ENCODE peak calls at places on chromosomes 5 and 9, in six cellular contexts. One of them, this sample, is unnamed.

GRCh38 chr9:76662476-76663281 is 101.6 kb upstream of the PCA3 start:
- DNase-seq in left ventricle myocardium inferior: no peak
- DNase-seq in transverse colon: no peak
- DNase-seq in fibroblast of lung: no peak
- DNase-seq in right cardiac atrium: no peak
- DNase-seq in tibial artery: no peak
- DNase-seq in this sample: no peak

GRCh38 chr9:18390393-18390792 is 83.6 kb upstream of the ADAMTSL1 start:
- DNase-seq in right cardiac atrium: no peak
- DNase-seq in transverse colon: no peak
- DNase-seq in left ventricle myocardium inferior: no peak
- DNase-seq in tibial artery: no peak
- DNase-seq in fibroblast of lung: no peak
- DNase-seq in this sample: peak

GRCh38 chr5:159218595-159219023 is 9.3 kb upstream of the RNF145 start:
- DNase-seq in right cardiac atrium: no peak
- DNase-seq in transverse colon: no peak
- DNase-seq in left ventricle myocardium inferior: no peak
- DNase-seq in tibial artery: no peak
- DNase-seq in fibroblast of lung: peak
- DNase-seq in this sample: no peak

GRCh38 chr9:126234681-126235349 is 91.8 kb upstream of the MVB12B start:
- DNase-seq in right cardiac atrium: no peak
- DNase-seq in transverse colon: no peak
- DNase-seq in fibroblast of lung: no peak
- DNase-seq in left ventricle myocardium inferior: no peak
- DNase-seq in tibial artery: no peak
- DNase-seq in this sample: no peak

GRCh38 chr9:97188545-97188944 is 118.9 kb upstream of the CCDC180 start:
- DNase-seq in left ventricle myocardium inferior: no peak
- DNase-seq in tibial artery: no peak
- DNase-seq in right cardiac atrium: no peak
- DNase-seq in transverse colon: no peak
- DNase-seq in fibroblast of lung: no peak
- DNase-seq in this sample: no peak

GRCh38 chr9:107504585-107505455 is 15.3 kb upstream of the KLF4 start:
- DNase-seq in transverse colon: peak
- DNase-seq in right cardiac atrium: peak
- DNase-seq in tibial artery: peak
- DNase-seq in fibroblast of lung: peak
- DNase-seq in left ventricle myocardium inferior: no peak
- DNase-seq in this sample: peak

GRCh38 chr5:148186248-148187003 is 16.4 kb upstream of the SPINK6 start:
- DNase-seq in left ventricle myocardium inferior: no peak
- DNase-seq in fibroblast of lung: peak
- DNase-seq in right cardiac atrium: no peak
- DNase-seq in tibial artery: no peak
- DNase-seq in transverse colon: no peak
- DNase-seq in this sample: peak

GRCh38 chr5:72326298-72326649 is 6.1 kb downstream of the PTCD2 start:
- DNase-seq in tibial artery: no peak
- DNase-seq in transverse colon: no peak
- DNase-seq in right cardiac atrium: no peak
- DNase-seq in fibroblast of lung: no peak
- DNase-seq in left ventricle myocardium inferior: no peak
- DNase-seq in this sample: no peak

GRCh38 chr5:96854067-96854466 is 22.2 kb upstream of the ERAP2 start:
- DNase-seq in right cardiac atrium: no peak
- DNase-seq in left ventricle myocardium inferior: no peak
- DNase-seq in tibial artery: no peak
- DNase-seq in transverse colon: no peak
- DNase-seq in fibroblast of lung: no peak
- DNase-seq in this sample: no peak

GRCh38 chr5:172434246-172434645 is 20.1 kb downstream of the SH3PXD2B start:
- DNase-seq in tibial artery: no peak
- DNase-seq in left ventricle myocardium inferior: no peak
- DNase-seq in fibroblast of lung: no peak
- DNase-seq in right cardiac atrium: no peak
- DNase-seq in transverse colon: no peak
- DNase-seq in this sample: no peak

GRCh38 chr5:149605998-149606721 is 24.9 kb downstream of the ARHGEF37 start:
- DNase-seq in tibial artery: peak
- DNase-seq in fibroblast of lung: peak
- DNase-seq in transverse colon: peak
- DNase-seq in right cardiac atrium: peak
- DNase-seq in left ventricle myocardium inferior: peak
- DNase-seq in this sample: peak

GRCh38 chr5:138668451-138668850 is 84.8 kb upstream of the CTNNA1 start:
- DNase-seq in left ventricle myocardium inferior: peak
- DNase-seq in right cardiac atrium: peak
- DNase-seq in fibroblast of lung: no peak
- DNase-seq in transverse colon: no peak
- DNase-seq in tibial artery: no peak
- DNase-seq in this sample: no peak

GRCh38 chr9:129613520-129614175 is 7.3 kb downstream of the C9orf50 start:
- DNase-seq in right cardiac atrium: no peak
- DNase-seq in transverse colon: no peak
- DNase-seq in fibroblast of lung: no peak
- DNase-seq in tibial artery: no peak
- DNase-seq in left ventricle myocardium inferior: peak
- DNase-seq in this sample: no peak

GRCh38 chr5:40681351-40682311 is 1.9 kb downstream of the PTGER4 start:
- DNase-seq in right cardiac atrium: peak
- DNase-seq in fibroblast of lung: peak
- DNase-seq in tibial artery: peak
- DNase-seq in left ventricle myocardium inferior: peak
- DNase-seq in transverse colon: peak
- DNase-seq in this sample: peak

GRCh38 chr9:87545858-87546257 is 48.2 kb downstream of the DAPK1 start:
- DNase-seq in tibial artery: no peak
- DNase-seq in transverse colon: no peak
- DNase-seq in right cardiac atrium: no peak
- DNase-seq in fibroblast of lung: peak
- DNase-seq in left ventricle myocardium inferior: no peak
- DNase-seq in this sample: peak

GRCh38 chr9:98087420-98088354 is 31.2 kb downstream of the NANS start:
- DNase-seq in transverse colon: peak
- DNase-seq in right cardiac atrium: peak
- DNase-seq in tibial artery: no peak
- DNase-seq in fibroblast of lung: peak
- DNase-seq in left ventricle myocardium inferior: peak
- DNase-seq in this sample: peak

GRCh38 chr9:82183181-82183860 is 194.7 kb downstream of the SPATA31D1 start:
- DNase-seq in fibroblast of lung: no peak
- DNase-seq in right cardiac atrium: no peak
- DNase-seq in tibial artery: no peak
- DNase-seq in transverse colon: no peak
- DNase-seq in left ventricle myocardium inferior: no peak
- DNase-seq in this sample: no peak

GRCh38 chr9:131228988-131229387 is 47.3 kb downstream of the FAM78A start:
- DNase-seq in tibial artery: no peak
- DNase-seq in fibroblast of lung: peak
- DNase-seq in transverse colon: no peak
- DNase-seq in right cardiac atrium: no peak
- DNase-seq in left ventricle myocardium inferior: no peak
- DNase-seq in this sample: no peak

GRCh38 chr5:43554497-43554896 is 2.4 kb downstream of the PAIP1 start:
- DNase-seq in fibroblast of lung: no peak
- DNase-seq in left ventricle myocardium inferior: no peak
- DNase-seq in right cardiac atrium: no peak
- DNase-seq in tibial artery: no peak
- DNase-seq in transverse colon: no peak
- DNase-seq in this sample: no peak
- H3K4me3 ChIP-seq in fibroblast of lung: no peak
- H3K4me3 ChIP-seq in left ventricle myocardium inferior: peak
- H3K4me3 ChIP-seq in right cardiac atrium: no peak
- H3K4me3 ChIP-seq in tibial artery: no peak
- H3K4me3 ChIP-seq in transverse colon: no peak
- H3K4me3 ChIP-seq in this sample: peak

GRCh38 chr9:109624143-109624542 is 126.0 kb upstream of the PTPN3 start:
- DNase-seq in right cardiac atrium: no peak
- DNase-seq in transverse colon: no peak
- DNase-seq in left ventricle myocardium inferior: no peak
- DNase-seq in tibial artery: no peak
- DNase-seq in fibroblast of lung: no peak
- DNase-seq in this sample: no peak

GRCh38 chr9:109624901-109625300 is 126.8 kb upstream of the PTPN3 start:
- DNase-seq in transverse colon: no peak
- DNase-seq in fibroblast of lung: no peak
- DNase-seq in left ventricle myocardium inferior: no peak
- DNase-seq in right cardiac atrium: no peak
- DNase-seq in tibial artery: no peak
- DNase-seq in this sample: peak

GRCh38 chr9:109619310-109619709 is 121.2 kb upstream of the PTPN3 start:
- DNase-seq in left ventricle myocardium inferior: no peak
- DNase-seq in right cardiac atrium: no peak
- DNase-seq in fibroblast of lung: no peak
- DNase-seq in tibial artery: no peak
- DNase-seq in transverse colon: no peak
- DNase-seq in this sample: no peak
- H3K4me3 ChIP-seq in left ventricle myocardium inferior: no peak
- H3K4me3 ChIP-seq in right cardiac atrium: no peak
- H3K4me3 ChIP-seq in fibroblast of lung: no peak
- H3K4me3 ChIP-seq in tibial artery: no peak
- H3K4me3 ChIP-seq in transverse colon: no peak
- H3K4me3 ChIP-seq in this sample: no peak

GRCh38 chr5:141681295-141681694 is 735 bp downstream of the ARAP3 start:
- DNase-seq in right cardiac atrium: no peak
- DNase-seq in left ventricle myocardium inferior: no peak
- DNase-seq in transverse colon: no peak
- DNase-seq in tibial artery: no peak
- DNase-seq in fibroblast of lung: no peak
- DNase-seq in this sample: no peak
- H3K4me3 ChIP-seq in right cardiac atrium: peak
- H3K4me3 ChIP-seq in left ventricle myocardium inferior: peak
- H3K4me3 ChIP-seq in transverse colon: peak
- H3K4me3 ChIP-seq in tibial artery: peak
- H3K4me3 ChIP-seq in fibroblast of lung: peak
- H3K4me3 ChIP-seq in this sample: peak

DNA sequence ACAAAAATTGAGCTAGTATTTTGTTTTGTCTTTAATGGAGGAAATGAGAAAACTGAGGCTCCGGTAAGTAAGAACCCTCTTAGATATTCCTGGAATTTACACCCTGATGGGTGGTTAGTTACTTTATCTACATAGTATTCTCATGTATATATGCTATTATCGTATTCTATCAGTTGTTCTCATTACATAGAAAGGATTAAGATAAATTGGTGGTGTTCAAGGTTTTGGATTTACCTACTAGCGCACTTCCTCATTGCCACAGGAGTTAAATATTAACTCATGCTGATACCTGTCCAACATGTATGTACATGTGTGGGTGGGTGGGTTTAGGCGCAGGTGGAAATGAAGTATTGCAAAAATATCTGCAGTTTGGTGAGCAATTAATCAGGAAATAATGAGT is 61.1 kb upstream of the IFNE start:
- DNase-seq in tibial artery: no peak
- DNase-seq in transverse colon: no peak
- DNase-seq in right cardiac atrium: no peak
- DNase-seq in left ventricle myocardium inferior: no peak
- DNase-seq in fibroblast of lung: no peak
- DNase-seq in this sample: no peak
- H3K4me3 ChIP-seq in tibial artery: no peak
- H3K4me3 ChIP-seq in transverse colon: no peak
- H3K4me3 ChIP-seq in right cardiac atrium: no peak
- H3K4me3 ChIP-seq in left ventricle myocardium inferior: no peak
- H3K4me3 ChIP-seq in fibroblast of lung: no peak
- H3K4me3 ChIP-seq in this sample: no peak

DNA sequence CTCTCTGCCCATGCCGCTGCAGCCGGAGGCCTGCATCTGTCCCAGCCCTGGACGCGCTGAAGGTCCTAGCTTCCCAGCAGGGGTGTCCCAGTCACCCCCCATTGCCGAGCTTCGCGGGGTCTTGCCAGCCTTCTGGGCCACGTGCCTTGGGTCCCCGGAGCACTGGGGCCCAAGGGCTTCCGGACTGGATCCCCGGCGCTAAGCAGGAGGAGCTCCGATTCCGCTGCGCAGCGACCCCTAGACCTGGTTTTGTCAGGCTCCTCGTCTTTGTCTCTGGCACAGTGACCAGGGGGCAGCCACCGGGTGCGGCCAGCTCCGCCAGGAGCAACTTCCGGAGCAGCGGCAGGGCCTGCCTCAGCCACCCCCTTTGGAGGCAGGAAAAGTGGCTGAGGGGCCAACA is 3.3 kb upstream of the IRX1 start:
- DNase-seq in fibroblast of lung: no peak
- DNase-seq in transverse colon: no peak
- DNase-seq in left ventricle myocardium inferior: no peak
- DNase-seq in tibial artery: no peak
- DNase-seq in right cardiac atrium: no peak
- DNase-seq in this sample: no peak
- H3K4me3 ChIP-seq in fibroblast of lung: no peak
- H3K4me3 ChIP-seq in transverse colon: no peak
- H3K4me3 ChIP-seq in left ventricle myocardium inferior: no peak
- H3K4me3 ChIP-seq in tibial artery: no peak
- H3K4me3 ChIP-seq in right cardiac atrium: no peak
- H3K4me3 ChIP-seq in this sample: no peak

DNA sequence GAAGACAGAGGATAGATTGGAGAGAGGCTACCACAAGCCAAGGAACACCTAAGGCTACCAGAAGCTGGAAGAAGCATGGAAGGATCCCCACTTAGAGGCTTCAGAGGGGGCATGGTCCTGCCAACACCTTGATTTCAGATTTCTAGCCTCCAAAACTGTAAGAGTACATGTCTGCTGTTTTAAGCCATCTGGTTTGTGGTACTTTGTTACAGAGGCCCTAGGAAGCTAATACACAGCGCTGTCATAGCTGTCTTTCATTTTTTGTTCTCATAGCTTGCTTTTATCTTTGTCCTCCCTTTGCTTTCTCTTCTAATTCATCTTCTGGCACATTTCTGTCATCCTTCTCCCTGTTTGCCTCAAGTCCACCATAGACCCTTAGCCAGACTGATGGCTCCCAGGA is 104.5 kb downstream of the ATP10B start:
- DNase-seq in left ventricle myocardium inferior: no peak
- DNase-seq in fibroblast of lung: no peak
- DNase-seq in right cardiac atrium: no peak
- DNase-seq in transverse colon: no peak
- DNase-seq in tibial artery: no peak
- DNase-seq in this sample: no peak
- H3K4me3 ChIP-seq in left ventricle myocardium inferior: no peak
- H3K4me3 ChIP-seq in fibroblast of lung: no peak
- H3K4me3 ChIP-seq in right cardiac atrium: no peak
- H3K4me3 ChIP-seq in transverse colon: no peak
- H3K4me3 ChIP-seq in tibial artery: no peak
- H3K4me3 ChIP-seq in this sample: no peak

This sample was measured in fibroblast of mammary gland.